ENCODE peak calls at places on chromosomes 11 and 22, in ten cellular contexts. J, L, M, E, I, H, Q, C, Y and U are unnamed samples.

GRCh38 chr11:35141034-35141433 is 2.1 kb downstream of the CD44 start:
- DNase-seq in J (no peak), L (no peak), M (no peak), E (no peak), I (no peak), H (no peak), Q (no peak), C (no peak), Y (no peak), U (no peak)

GRCh38 chr11:62732830-62733229 is 4.5 kb downstream of the TTC9C start:
- DNase-seq in J (no peak), L (no peak), M (no peak), E (peak; percentile 43), I (no peak), H (no peak), Q (no peak), C (no peak), Y (no peak), U (no peak)

GRCh38 chr11:76210920-76211851 is 4.9 kb upstream of the WNT11 start:
- DNase-seq in J (no peak), L (no peak), M (no peak), E (no peak), I (peak; percentile 39), H (no peak), Q (no peak), C (no peak), Y (no peak), U (no peak)

GRCh38 chr11:125579811-125580210 is 10.5 kb downstream of the EI24 start:
- DNase-seq in J (no peak), L (no peak), M (no peak), E (no peak), I (no peak), H (no peak), Q (no peak), C (no peak), Y (no peak), U (no peak)

GRCh38 chr22:24695958-24696511 is 78.5 kb downstream of the PIWIL3 start:
- DNase-seq in J (no peak), L (no peak), M (peak; percentile 47), E (no peak), I (no peak), H (no peak), Q (no peak), C (no peak), Y (peak; percentile 59), U (no peak)

GRCh38 chr22:49934891-49935557 is 16.6 kb downstream of the CRELD2 start:
- DNase-seq in J (no peak), L (peak; percentile 85), M (peak; percentile 65), E (no peak), I (peak; percentile 94), H (peak; percentile 61), Q (peak; percentile 90), C (no peak), Y (peak; percentile 88), U (no peak)

GRCh38 chr11:73190557-73190885 is 27.6 kb upstream of the P2RY2 start:
- DNase-seq in J (no peak), L (no peak), M (no peak), E (no peak), I (no peak), H (no peak), Q (no peak), C (no peak), Y (no peak), U (no peak)

GRCh38 chr11:68993546-68993945 is 12.8 kb upstream of the MRGPRD start:
- DNase-seq in J (peak; percentile 32), L (no peak), M (no peak), E (no peak), I (no peak), H (no peak), Q (no peak), C (no peak), Y (no peak), U (no peak)

GRCh38 chr11:16987205-16987568 is 27.0 kb downstream of the PLEKHA7 start:
- DNase-seq in J (no peak), L (no peak), M (no peak), E (no peak), I (no peak), H (no peak), Q (no peak), C (no peak), Y (peak; percentile 87), U (no peak)

GRCh38 chr22:46935506-46936377 is 173.3 kb downstream of the TBC1D22A start:
- DNase-seq in J (peak; percentile 73), L (no peak), M (no peak), E (peak; percentile 99), I (no peak), H (no peak), Q (no peak), C (no peak), Y (peak; percentile 90), U (peak; percentile 26)

GRCh38 chr11:112962854-112963367 is 1.7 kb downstream of the NCAM1 start:
- DNase-seq in J (no peak), L (no peak), M (peak; percentile 84), E (no peak), I (peak; percentile 80), H (peak; percentile 31), Q (peak; percentile 19), C (no peak), Y (peak; percentile 58), U (peak; percentile 67)

GRCh38 chr11:68903288-68903630 is 373 bp downstream of the MRPL21 start:
- DNase-seq in J (no peak), L (no peak), M (peak; percentile 15), E (no peak), I (no peak), H (no peak), Q (no peak), C (peak; percentile 5), Y (no peak), U (no peak)

GRCh38 chr22:32106930-32107329 is 52.2 kb downstream of the C22orf42 start:
- DNase-seq in J (no peak), L (no peak), M (peak; percentile 69), E (no peak), I (no peak), H (no peak), Q (peak; percentile 25), C (no peak), Y (no peak), U (peak; percentile 41)

DNA sequence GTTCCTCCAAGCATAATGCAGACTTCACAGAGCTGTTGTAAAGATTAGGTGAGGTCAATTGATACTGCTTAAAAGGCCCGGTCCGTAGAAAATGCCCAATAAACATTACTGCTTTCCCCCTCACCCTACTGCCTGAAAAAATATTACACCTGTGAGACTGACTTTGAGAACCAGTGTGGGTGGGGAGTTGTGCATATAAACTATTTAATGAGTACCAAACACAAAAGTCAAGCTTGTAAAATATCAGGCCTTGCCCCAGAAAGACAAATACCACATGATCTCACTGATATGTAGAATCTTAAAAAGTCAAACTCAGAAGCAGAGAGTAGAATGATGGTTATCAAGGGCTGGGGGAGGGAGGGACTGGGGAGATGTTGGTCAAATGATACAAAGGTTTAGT is 46.7 kb downstream of the C22orf42 start:
- DNase-seq in J (no peak), L (no peak), M (no peak), E (no peak), I (no peak), H (no peak), Q (no peak), C (no peak), Y (no peak), U (no peak)
- TF ChIP-seq CTCF in J (no peak), L (no peak), M (no peak), E (no peak), I (no peak), H (no peak), Q (no peak), C (no peak), Y (no peak), U (no peak)

GRCh38 chr22:19285831-19286230 is 5.7 kb downstream of the CLTCL1 start:
- DNase-seq in J (no peak), L (no peak), M (no peak), E (no peak), I (no peak), H (no peak), Q (no peak), C (no peak), Y (no peak), U (no peak)
- TF ChIP-seq CTCF in J (no peak), L (no peak), M (no peak), E (no peak), I (no peak), H (no peak), Q (no peak), C (no peak), Y (no peak), U (no peak)

GRCh38 chr22:42614312-42615091 is at the start of gene POLDIP3:
- DNase-seq in J (peak; percentile 100), L (peak; percentile 99), M (peak; percentile 99), E (peak; percentile 93), I (peak; percentile 100), H (peak; percentile 99), Q (peak; percentile 99), C (no peak), Y (peak; percentile 99), U (peak; percentile 97)
- TF ChIP-seq CTCF in J (peak; percentile 30), L (peak; percentile 25), M (peak; percentile 37), E (peak; percentile 75), I (peak; percentile 37), H (no peak), Q (no peak), C (peak; percentile 25), Y (no peak), U (peak; percentile 39)

GRCh38 chr11:47551086-47551485 is 1.8 kb downstream of the CELF1 start:
- DNase-seq in J (no peak), L (no peak), M (peak; percentile 63), E (peak; percentile 57), I (no peak), H (no peak), Q (peak; percentile 54), C (peak; percentile 25), Y (no peak), U (no peak)
- TF ChIP-seq CTCF in J (peak; percentile 44), L (peak; percentile 36), M (peak; percentile 55), E (peak; percentile 45), I (peak; percentile 21), H (no peak), Q (no peak), C (no peak), Y (no peak), U (peak; percentile 52)

GRCh38 chr11:9663699-9664275 is at the start of gene SWAP70:
- DNase-seq in J (peak; percentile 96), L (peak; percentile 79), M (peak; percentile 93), E (peak; percentile 81), I (peak; percentile 96), H (peak; percentile 81), Q (peak; percentile 93), C (peak; percentile 33), Y (peak; percentile 94), U (peak; percentile 83)
- TF ChIP-seq CTCF in J (peak; percentile 63), L (no peak), M (peak; percentile 40), E (peak; percentile 44), I (peak; percentile 36), H (no peak), Q (no peak), C (no peak), Y (peak; percentile 5), U (peak; percentile 65)

GRCh38 chr11:15258433-15259350 is 144.0 kb downstream of the INSC start:
- DNase-seq in J (no peak), L (no peak), M (peak; percentile 37), E (peak; percentile 62), I (no peak), H (no peak), Q (no peak), C (no peak), Y (no peak), U (no peak)
- TF ChIP-seq CTCF in J (peak; percentile 32), L (no peak), M (peak; percentile 29), E (peak; percentile 26), I (no peak), H (no peak), Q (no peak), C (peak; percentile 19), Y (no peak), U (no peak)

GRCh38 chr11:43802509-43802908 is 78.1 kb upstream of the ALKBH3 start:
- DNase-seq in J (no peak), L (no peak), M (no peak), E (peak; percentile 7), I (no peak), H (no peak), Q (no peak), C (no peak), Y (no peak), U (no peak)
- TF ChIP-seq CTCF in J (peak; percentile 25), L (peak; percentile 62), M (peak; percentile 40), E (no peak), I (peak; percentile 14), H (no peak), Q (no peak), C (peak; percentile 45), Y (no peak), U (peak; percentile 39)